ENCODE peak calls at places on chromosomes 3 and 15, in four cellular contexts. Q is effector CD8-positive, alpha-beta T cell; C is effector CD4-positive, alpha-beta T cell; Z is ovary. V is an unnamed sample.
A peak's percentile ranks its signal among the peaks of the same experiment; 100 is the strongest.

GRCh38 chr15:99911824-99912223 is 178.6 kb upstream of the LYSMD4 start:
- DNase-seq in Q (no peak), C (no peak), Z (no peak), V (no peak)

GRCh38 chr3:6120786-6121185 is 740.1 kb upstream of the GRM7 start:
- DNase-seq in Z (no peak), Q (no peak), C (no peak), V (no peak)

GRCh38 chr15:43808960-43809678 is 8.7 kb downstream of the HYPK start:
- DNase-seq in C (no peak), Q (no peak), Z (no peak), V (no peak)

GRCh38 chr15:34460451-34460850 is 22.8 kb upstream of the GOLGA8A start:
- DNase-seq in Z (no peak), C (no peak), Q (no peak), V (no peak)

GRCh38 chr15:70435369-70435768 is 328.0 kb downstream of the UACA start:
- DNase-seq in C (no peak), Z (no peak), Q (no peak), V (no peak)

GRCh38 chr3:111727843-111728565 is 131.1 kb upstream of the PHLDB2 start:
- DNase-seq in Z (no peak), C (no peak), Q (no peak), V (no peak)

GRCh38 chr3:170128977-170129431 is 52.5 kb downstream of the PHC3 start:
- DNase-seq in Z (no peak), C (no peak), Q (no peak), V (no peak)

GRCh38 chr3:72176537-72177041 is 391.6 kb upstream of the PROK2 start:
- DNase-seq in C (no peak), Q (no peak), Z (no peak), V (no peak)

GRCh38 chr3:137013955-137014688 is 56.3 kb downstream of the IL20RB start:
- DNase-seq in C (peak; percentile 82), Q (peak; percentile 80), Z (peak; percentile 87), V (peak; percentile 93)

GRCh38 chr15:50330921-50331320 is 24.1 kb downstream of the GABPB1 start:
- DNase-seq in Q (no peak), C (no peak), Z (no peak), V (no peak)

GRCh38 chr3:144031938-144032337 is 60.3 kb downstream of the DIPK2A start:
- DNase-seq in Q (no peak), C (no peak), Z (peak; percentile 12), V (peak; percentile 71)

GRCh38 chr3:187188931-187189330 is 8.4 kb upstream of the RTP1 start:
- DNase-seq in Z (no peak), C (no peak), Q (no peak), V (no peak)

GRCh38 chr15:62777657-62778056 is 264.9 kb upstream of the TPM1 start:
- DNase-seq in Q (no peak), C (no peak), Z (no peak), V (no peak)

GRCh38 chr15:38843736-38844590 is 279.3 kb upstream of the RASGRP1 start:
- DNase-seq in C (no peak), Z (no peak), Q (no peak), V (no peak)

GRCh38 chr15:33051528-33051927 is 143.0 kb downstream of the FMN1 start:
- DNase-seq in C (no peak), Q (no peak), Z (no peak), V (no peak)

GRCh38 chr3:120645083-120645800 is 36.8 kb downstream of the HGD start:
- DNase-seq in Q (no peak), C (no peak), Z (no peak), V (no peak)

GRCh38 chr3:198081421-198081844 is 121.4 kb downstream of the LMLN start:
- DNase-seq in Q (no peak), C (no peak), Z (no peak), V (no peak)

GRCh38 chr3:141537866-141538265 is 51.0 kb downstream of the RASA2 start:
- DNase-seq in Q (no peak), C (no peak), Z (no peak), V (no peak)

GRCh38 chr15:63312286-63312685 is 34.9 kb downstream of the APH1B start:
- DNase-seq in Q (no peak), Z (no peak), C (no peak), V (no peak)

GRCh38 chr3:27877122-27878011 is 155.2 kb upstream of the EOMES start:
- DNase-seq in Q (no peak), Z (no peak), C (no peak), V (peak; percentile 48)

GRCh38 chr3:4950351-4950784 is 28.9 kb upstream of the BHLHE40 start:
- DNase-seq in C (no peak), Z (peak; percentile 45), Q (no peak), V (no peak)

GRCh38 chr15:89450076-89451006 is 46.0 kb downstream of the RHCG start:
- DNase-seq in Q (no peak), Z (no peak), C (no peak), V (no peak)

GRCh38 chr15:31173790-31174450 is 72.4 kb upstream of the TRPM1 start:
- DNase-seq in C (no peak), Q (no peak), Z (no peak), V (no peak)

GRCh38 chr3:97949743-97950142 is 22.5 kb downstream of the RIOX2 start:
- DNase-seq in Q (no peak), Z (no peak), C (no peak), V (no peak)

GRCh38 chr3:178989821-178990220 is 81.8 kb downstream of the ZMAT3 start:
- DNase-seq in Q (no peak), Z (no peak), C (no peak), V (no peak)

GRCh38 chr3:75631541-75631940 is 32.6 kb upstream of the FRG2C start:
- DNase-seq in Q (no peak), Z (no peak), C (no peak), V (no peak)

GRCh38 chr15:72521682-72522081 is 47.6 kb downstream of the ARIH1 start:
- DNase-seq in Q (no peak), Z (peak; percentile 58), C (no peak), V (no peak)

GRCh38 chr15:52493968-52494367 is 34.7 kb downstream of the MYO5A start:
- DNase-seq in Z (no peak), C (no peak), Q (no peak), V (no peak)

GRCh38 chr3:142993958-142994442 is 7.4 kb upstream of the U2SURP start:
- DNase-seq in Z (peak; percentile 19), Q (peak; percentile 47), C (peak; percentile 42), V (peak; percentile 54)

GRCh38 chr3:24726423-24726822 is 231.8 kb upstream of the THRB start:
- DNase-seq in C (no peak), Z (no peak), Q (no peak), V (no peak)

GRCh38 chr3:171704002-171704401 is 106.3 kb downstream of the PLD1 start:
- DNase-seq in Z (no peak), Q (no peak), C (no peak), V (no peak)

GRCh38 chr3:141020139-141020940 is 30.8 kb upstream of the SPSB4 start:
- DNase-seq in Q (no peak), Z (no peak), C (no peak), V (no peak)

GRCh38 chr15:69562564-69562963 is 109.9 kb downstream of the RPLP1 start:
- DNase-seq in C (no peak), Q (no peak), Z (no peak), V (no peak)

GRCh38 chr15:73924258-73924921 is 1.9 kb upstream of the LOXL1 start:
- DNase-seq in Z (peak; percentile 53), Q (no peak), C (no peak), V (peak; percentile 39)

GRCh38 chr3:196273655-196274054 is 13.9 kb downstream of the PCYT1A start:
- DNase-seq in C (no peak), Z (no peak), Q (no peak), V (no peak)

GRCh38 chr3:104360038-104360437 is 1006.7 kb upstream of the ALCAM start:
- DNase-seq in Z (no peak), C (no peak), Q (no peak), V (no peak)